ENCODE peak calls at places on chromosomes 6 and 20, in ten cellular contexts. N, A, Q, D, B, K, M, R, X and W are unnamed samples.
A peak's percentile ranks its signal among the peaks of the same experiment; 100 is the strongest.

GRCh38 chr6:151351731-151352130 is 39.6 kb downstream of the ZBTB2 start:
- DNase-seq in R (no peak), M (no peak), Q (no peak), K (no peak), A (no peak), N (no peak), X (no peak), B (no peak), D (no peak), W (no peak)

GRCh38 chr6:3566812-3567211 is 110.0 kb upstream of the SLC22A23 start:
- DNase-seq in R (peak; percentile 77), A (no peak), X (no peak), N (no peak), Q (peak; percentile 47), M (no peak), B (no peak), D (no peak), K (no peak), W (no peak)

GRCh38 chr20:17969884-17970409 is 1.1 kb downstream of the MGME1 start:
- DNase-seq in A (no peak), B (no peak), D (peak; percentile 36), N (no peak), Q (peak; percentile 55), R (peak; percentile 52), X (peak; percentile 37), M (peak; percentile 61), K (no peak), W (no peak)

GRCh38 chr6:137873273-137873762 is 6.3 kb downstream of the TNFAIP3 start:
- DNase-seq in B (peak; percentile 85), X (no peak), A (peak; percentile 81), K (no peak), M (peak; percentile 53), Q (peak; percentile 96), R (peak; percentile 96), N (peak; percentile 93), D (peak; percentile 93), W (no peak)

GRCh38 chr20:62294516-62294915 is 8.3 kb upstream of the ADRM1 start:
- DNase-seq in K (no peak), B (no peak), D (no peak), N (no peak), X (no peak), R (no peak), M (no peak), Q (no peak), A (no peak), W (no peak)

GRCh38 chr6:146670161-146670560 is 71.4 kb downstream of the ADGB start:
- DNase-seq in X (no peak), B (no peak), K (no peak), D (no peak), N (no peak), M (no peak), A (no peak), Q (no peak), R (peak; percentile 2), W (no peak)

GRCh38 chr6:27205375-27206278 is 41.9 kb upstream of the PRSS16 start:
- DNase-seq in N (no peak), A (no peak), Q (no peak), K (no peak), M (no peak), R (peak; percentile 22), D (no peak), B (no peak), X (peak; percentile 15), W (no peak)

GRCh38 chr6:3176562-3177355 is 19.4 kb upstream of the TUBB2A start:
- DNase-seq in M (peak; percentile 70), A (no peak), R (peak; percentile 93), N (no peak), D (peak; percentile 34), K (no peak), Q (peak; percentile 84), B (peak; percentile 66), X (no peak), W (no peak)

GRCh38 chr6:20401403-20402180 is at the start of gene E2F3:
- DNase-seq in Q (peak; percentile 100), A (peak; percentile 100), B (peak; percentile 99), X (peak; percentile 100), N (peak; percentile 100), R (peak; percentile 100), K (peak; percentile 100), M (peak; percentile 100), D (peak; percentile 100), W (peak; percentile 100)

GRCh38 chr6:41970436-41970846 is 28.8 kb upstream of the CCND3 start:
- DNase-seq in B (no peak), A (no peak), Q (peak; percentile 40), N (peak; percentile 45), X (no peak), K (no peak), R (peak; percentile 49), M (no peak), D (peak; percentile 51), W (no peak)

GRCh38 chr6:155528982-155529453 is 73.4 kb upstream of the NOX3 start:
- DNase-seq in A (no peak), Q (peak; percentile 89), K (no peak), R (peak; percentile 93), M (peak; percentile 36), N (no peak), D (peak; percentile 39), X (no peak), B (peak; percentile 71), W (no peak)

GRCh38 chr6:5995705-5996686 is 10.7 kb downstream of the NRN1 start:
- DNase-seq in B (no peak), D (peak; percentile 61), M (no peak), X (peak; percentile 75), Q (peak; percentile 58), R (no peak), N (peak; percentile 73), A (peak; percentile 43), K (peak; percentile 99), W (no peak)

GRCh38 chr6:158757753-158758090 is 61.4 kb downstream of the EZR start:
- DNase-seq in B (no peak), N (no peak), M (no peak), X (no peak), D (no peak), Q (no peak), K (no peak), A (no peak), R (no peak), W (no peak)

GRCh38 chr6:166286831-166287271 is 21.3 kb downstream of the PRR18 start:
- DNase-seq in K (no peak), D (no peak), Q (no peak), R (no peak), N (no peak), X (peak; percentile 7), A (no peak), B (no peak), M (no peak), W (no peak)

GRCh38 chr6:38234934-38235678 is 404.6 kb downstream of the BTBD9 start:
- DNase-seq in N (no peak), A (no peak), Q (no peak), K (peak; percentile 32), B (no peak), M (no peak), R (no peak), X (no peak), D (no peak), W (no peak)

GRCh38 chr6:168017629-168018028 is 20.2 kb downstream of the KIF25 start:
- DNase-seq in Q (no peak), K (no peak), X (no peak), M (no peak), R (peak; percentile 17), B (no peak), D (no peak), A (no peak), N (no peak), W (no peak)

GRCh38 chr6:57217270-57217669 is 4.8 kb downstream of the RAB23 start:
- DNase-seq in X (no peak), B (no peak), D (no peak), Q (no peak), M (no peak), A (no peak), N (no peak), R (no peak), K (no peak), W (no peak)

GRCh38 chr6:57220083-57220703 is 1.9 kb downstream of the RAB23 start:
- DNase-seq in A (no peak), B (no peak), R (no peak), D (no peak), Q (peak; percentile 4), M (no peak), X (no peak), K (no peak), N (no peak), W (no peak)

GRCh38 chr6:57215260-57215659 is 6.8 kb downstream of the RAB23 start:
- DNase-seq in B (no peak), Q (no peak), R (no peak), D (no peak), M (no peak), X (no peak), N (no peak), K (no peak), A (no peak), W (no peak)

GRCh38 chr6:57221191-57221935 is 744 bp downstream of the RAB23 start:
- DNase-seq in B (no peak), D (peak; percentile 46), A (peak; percentile 59), K (peak; percentile 90), X (peak; percentile 83), M (peak; percentile 52), R (peak; percentile 63), Q (peak; percentile 59), N (peak; percentile 86), W (peak; percentile 83)

GRCh38 chr6:57216235-57217101 is 5.6 kb downstream of the RAB23 start:
- DNase-seq in M (no peak), B (no peak), A (no peak), X (no peak), N (peak; percentile 86), K (no peak), R (peak; percentile 83), D (no peak), Q (peak; percentile 61), W (no peak)
- TF ChIP-seq CTCF in M (peak; percentile 39), B (peak; percentile 33), A (no peak), X (peak; percentile 11), N (no peak), K (no peak), R (peak; percentile 7), D (no peak), Q (peak; percentile 18), W (no peak)

GRCh38 chr6:134173936-134174789 is 121.7 kb upstream of the SLC2A12 start:
- DNase-seq in X (peak; percentile 87), N (peak; percentile 88), M (peak; percentile 74), D (peak; percentile 87), B (no peak), Q (peak; percentile 74), A (peak; percentile 91), R (peak; percentile 92), K (peak; percentile 81), W (no peak)
- H3K27ac ChIP-seq in X (no peak overlapping the region), N (peak overlapping the region; percentile 97), M (peak overlapping the region; percentile 84), D (peak overlapping the region; percentile 96), B (peak overlapping the region; percentile 93), Q (peak overlapping the region; percentile 94), A (peak overlapping the region; percentile 33), R (peak overlapping the region; percentile 90), K (peak overlapping the region; percentile 63), W (peak overlapping the region; percentile 91)

GRCh38 chr20:32437391-32438074 is 79.4 kb downstream of the ASXL1 start:
- DNase-seq in N (no peak), D (no peak), X (no peak), R (no peak), B (no peak), K (no peak), M (no peak), A (no peak), Q (no peak), W (peak; percentile 69)
- TF ChIP-seq CTCF in N (no peak), D (no peak), X (peak; percentile 21), R (peak; percentile 24), B (peak; percentile 29), K (peak; percentile 44), M (peak; percentile 33), A (no peak), Q (peak; percentile 24), W (peak; percentile 49)

GRCh38 chr6:30828027-30828962 is 56.0 kb upstream of the DDR1 start:
- DNase-seq in N (peak; percentile 96), A (peak; percentile 94), X (peak; percentile 87), R (peak; percentile 92), B (peak; percentile 85), K (peak; percentile 88), M (peak; percentile 85), D (peak; percentile 90), Q (peak; percentile 88), W (peak; percentile 78)
- H3K27ac ChIP-seq in N (peak overlapping the region; percentile 75), A (no peak overlapping the region), X (no peak overlapping the region), R (peak overlapping the region; percentile 64), B (peak overlapping the region; percentile 84), K (no peak overlapping the region), M (peak overlapping the region; percentile 82), D (peak overlapping the region; percentile 48), Q (peak overlapping the region; percentile 58), W (peak overlapping the region; percentile 66)